ENCODE peak calls at places on chromosomes 11 and 22, in seven cellular contexts. I is neural crest cell, F is astrocyte of the spinal cord, S is A549, M is GM13977, H is B cell, D is RWPE2. Q is an unnamed sample.

GRCh38 chr11:27839226-27839913 is 139.1 kb upstream of the BDNF start:
- DNase-seq in I (no peak), F (peak), S (no peak), M (no peak), H (no peak), D (no peak), Q (no peak)

GRCh38 chr11:108933630-108934029 is 268.8 kb downstream of the DDX10 start:
- DNase-seq in I (no peak), F (peak), S (no peak), M (no peak), H (no peak), D (no peak), Q (no peak)

GRCh38 chr11:63523151-63523550 is 13.5 kb upstream of the PLAAT4 start:
- DNase-seq in I (no peak), F (no peak), S (no peak), M (no peak), H (no peak), D (no peak), Q (no peak)

GRCh38 chr22:28949788-28950187 is 66.4 kb downstream of the ZNRF3 start:
- DNase-seq in I (no peak), F (peak), S (no peak), M (no peak), H (no peak), D (no peak), Q (no peak)

GRCh38 chr22:43346521-43346929 is 3.4 kb upstream of the SCUBE1 start:
- DNase-seq in I (peak), F (no peak), S (peak), M (peak), H (peak), D (no peak), Q (peak)

GRCh38 chr22:17233348-17234043 is 14.3 kb upstream of the ADA2 start:
- DNase-seq in I (no peak), F (no peak), S (no peak), M (no peak), H (no peak), D (no peak), Q (no peak)

GRCh38 chr11:119368121-119369034 is 13.1 kb downstream of the USP2 start:
- DNase-seq in I (no peak), F (no peak), S (no peak), M (no peak), H (no peak), D (peak), Q (peak)

GRCh38 chr11:65777821-65778361 is 2.9 kb downstream of the AP5B1 start:
- DNase-seq in I (no peak), F (no peak), S (no peak), M (no peak), H (no peak), D (no peak), Q (no peak)

GRCh38 chr22:29346659-29347058 is 31.2 kb upstream of the RASL10A start:
- DNase-seq in I (no peak), F (no peak), S (no peak), M (no peak), H (no peak), D (no peak), Q (no peak)

GRCh38 chr11:123783536-123783935 is 22.6 kb downstream of the OR6M1 start:
- DNase-seq in I (no peak), F (no peak), S (no peak), M (no peak), H (no peak), D (no peak), Q (no peak)

GRCh38 chr11:107720305-107720775 is 8.5 kb upstream of the SLN start:
- DNase-seq in I (no peak), F (no peak), S (no peak), M (no peak), H (no peak), D (no peak), Q (no peak)

GRCh38 chr11:90220391-90220790 is 2.5 kb downstream of the CHORDC1 start:
- DNase-seq in I (no peak), F (peak), S (peak), M (peak), H (no peak), D (no peak), Q (no peak)

GRCh38 chr11:86449993-86450629 is 75.4 kb downstream of the CCDC81 start:
- DNase-seq in I (no peak), F (no peak), S (no peak), M (no peak), H (no peak), D (no peak), Q (no peak)

GRCh38 chr11:86459002-86459385 is 84.3 kb downstream of the CCDC81 start:
- DNase-seq in I (no peak), F (peak), S (no peak), M (no peak), H (no peak), D (no peak), Q (no peak)

GRCh38 chr11:86456075-86456939 is 81.6 kb downstream of the CCDC81 start:
- DNase-seq in I (peak), F (peak), S (peak), M (peak), H (peak), D (no peak), Q (peak)

GRCh38 chr11:86458294-86459001 is 83.8 kb downstream of the CCDC81 start:
- DNase-seq in I (no peak), F (no peak), S (no peak), M (no peak), H (no peak), D (no peak), Q (no peak)

DNA sequence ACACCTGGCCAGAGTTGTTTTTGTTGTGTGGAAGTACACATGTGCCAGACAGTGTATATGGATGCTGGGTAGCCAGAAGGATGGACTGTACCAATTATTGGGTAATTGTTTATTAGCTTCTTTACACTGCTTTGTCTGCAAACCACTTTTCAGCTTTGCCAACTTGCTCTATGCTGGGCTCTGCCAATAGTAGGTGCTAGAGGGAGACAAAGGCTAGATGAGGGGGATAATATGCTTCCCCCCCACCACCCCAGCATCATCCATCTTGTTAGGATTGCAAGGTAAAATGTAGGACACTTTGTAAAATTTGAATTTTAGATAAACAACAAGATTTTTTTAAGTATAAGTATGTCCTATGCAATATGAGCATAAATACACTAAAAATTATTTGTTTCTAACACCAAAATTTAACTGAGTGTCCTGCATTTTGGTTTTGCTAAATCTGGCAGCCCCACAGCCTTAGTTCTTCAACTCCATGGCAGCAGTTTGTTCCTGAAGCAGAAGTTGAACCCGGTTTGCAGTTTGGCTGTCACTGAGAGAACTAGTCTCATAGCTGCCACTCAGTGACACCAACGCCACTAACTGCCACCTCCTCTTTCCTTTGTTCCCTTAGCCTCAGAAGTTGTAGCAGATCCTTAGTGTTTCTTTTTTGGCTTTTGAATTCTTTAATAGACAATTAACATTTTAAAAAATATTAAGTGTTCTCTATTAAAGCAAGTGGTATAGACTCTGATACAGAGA is 78.8 kb downstream of the CCDC81 start:
- DNase-seq in I (no peak), F (no peak), S (no peak), M (no peak), H (no peak), D (no peak), Q (no peak)
- TF ChIP-seq CTCF in I (no peak), F (no peak), S (no peak), M (peak), H (no peak), D (no peak), Q (no peak)

DNA sequence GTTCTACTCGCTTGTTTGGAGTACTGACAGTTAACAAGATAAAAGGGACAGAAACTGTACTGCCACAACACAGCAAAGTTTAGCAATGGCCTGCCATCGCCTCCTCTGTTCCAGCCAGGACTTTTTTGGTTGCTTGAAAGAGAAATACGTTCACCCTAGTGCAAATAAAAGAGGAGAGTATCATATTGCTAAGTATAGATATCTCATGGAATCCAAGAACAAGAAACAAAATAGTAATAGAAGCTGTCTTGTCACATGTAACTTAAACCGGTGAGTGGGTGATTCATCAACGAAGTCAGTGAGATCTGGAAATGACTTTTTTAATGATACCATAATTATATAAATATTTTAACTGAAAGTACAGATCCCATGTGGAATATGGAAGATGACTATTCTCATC is 35.4 kb downstream of the SLC1A2 start:
- DNase-seq in I (no peak), F (no peak), S (no peak), M (no peak), H (no peak), D (no peak), Q (no peak)
- TF ChIP-seq CTCF in I (no peak), F (no peak), S (no peak), M (no peak), H (no peak), D (no peak), Q (no peak)

GRCh38 chr11:82906236-82906635 is 4.7 kb downstream of the DDIAS start:
- DNase-seq in I (no peak), F (peak), S (no peak), M (peak), H (peak), D (no peak), Q (no peak)
- TF ChIP-seq CTCF in I (peak), F (peak), S (peak), M (peak), H (peak), D (peak), Q (no peak)

GRCh38 chr11:135075740-135076139 is 663.7 kb upstream of the B3GAT1 start:
- DNase-seq in I (peak), F (peak), S (no peak), M (no peak), H (peak), D (no peak), Q (peak)
- TF ChIP-seq CTCF in I (peak), F (peak), S (no peak), M (peak), H (peak), D (peak), Q (no peak)

GRCh38 chr11:68727783-68728182 is 23.5 kb downstream of the TESMIN start:
- DNase-seq in I (no peak), F (peak), S (no peak), M (no peak), H (no peak), D (no peak), Q (no peak)
- TF ChIP-seq CTCF in I (no peak), F (peak), S (no peak), M (no peak), H (no peak), D (no peak), Q (no peak)